ENCODE peak calls at places on chromosomes 11 and 22, in nine cellular contexts. U, S, C, X, Y, I, D, T and F are unnamed samples.

GRCh38 chr11:19673924-19674390 is 38.7 kb upstream of the NAV2 start:
- DNase-seq in S (peak), D (no peak), X (peak), T (peak), U (peak), C (peak), I (peak), Y (peak), F (no peak)

GRCh38 chr11:111166655-111167054 is 78.9 kb upstream of the POU2AF2 start:
- DNase-seq in X (no peak), D (no peak), I (no peak), U (no peak), T (peak), C (no peak), S (no peak), Y (no peak), F (no peak)

GRCh38 chr11:17894929-17895658 is 117.8 kb downstream of the SERGEF start:
- DNase-seq in D (peak), T (peak), U (no peak), C (no peak), I (no peak), X (no peak), S (no peak), Y (no peak), F (no peak)

GRCh38 chr11:44632466-44633123 is 67.1 kb downstream of the CD82 start:
- DNase-seq in X (no peak), Y (peak), C (peak), S (peak), D (no peak), U (no peak), I (peak), T (peak), F (no peak)

GRCh38 chr11:96969251-96969650 is 579.4 kb downstream of the JRKL start:
- DNase-seq in D (no peak), C (no peak), I (no peak), X (no peak), T (peak), Y (no peak), U (no peak), S (no peak), F (no peak)

GRCh38 chr11:128929991-128930390 is 12.7 kb downstream of the TP53AIP1 start:
- DNase-seq in I (no peak), S (no peak), U (no peak), D (no peak), Y (no peak), X (peak), C (no peak), T (peak), F (no peak)

GRCh38 chr22:37663521-37664140 is 5.1 kb downstream of the PDXP start:
- DNase-seq in S (no peak), U (no peak), I (no peak), D (no peak), T (no peak), X (peak), Y (no peak), C (no peak), F (no peak)

GRCh38 chr11:122101625-122102291 is 14.3 kb downstream of the BLID start:
- DNase-seq in I (no peak), C (peak), S (peak), T (peak), U (peak), D (peak), Y (peak), X (peak), F (no peak)

GRCh38 chr22:29053048-29053702 is 8.5 kb downstream of the C22orf31 start:
- DNase-seq in D (no peak), C (no peak), X (no peak), T (no peak), Y (no peak), I (no peak), U (no peak), S (no peak), F (no peak)
- H3K4me3 ChIP-seq in D (no peak), C (no peak), X (no peak), T (no peak), Y (no peak), I (no peak), U (no peak), S (no peak), F (no peak)

DNA sequence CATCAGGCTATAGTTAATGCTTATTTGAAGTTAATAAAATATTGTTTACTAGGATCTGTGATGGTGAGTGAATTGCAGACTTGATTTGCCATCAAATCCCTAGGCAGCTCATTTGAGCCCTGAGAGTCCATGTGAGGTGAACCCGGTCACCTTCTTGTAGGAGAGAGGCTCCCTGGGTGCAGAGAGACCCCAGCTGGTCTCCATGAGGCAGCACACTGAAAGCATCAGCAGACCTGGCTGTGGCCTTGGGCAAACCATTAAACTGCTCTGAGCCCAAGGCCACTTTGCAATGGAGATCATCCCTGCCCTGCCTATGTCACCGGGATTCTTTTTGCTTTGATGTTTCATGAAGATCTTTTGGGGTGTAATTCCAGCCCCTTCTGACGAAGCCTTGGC is 125.2 kb downstream of the MICAL2 start:
- DNase-seq in Y (no peak), S (no peak), X (no peak), C (no peak), T (peak), U (no peak), D (no peak), I (no peak), F (no peak)
- TF ChIP-seq CTCF in Y (no peak), S (no peak), X (peak), C (no peak), T (no peak), U (peak), D (no peak), I (no peak), F (no peak)

GRCh38 chr11:14499178-14499559 is 442 bp downstream of the COPB1 start:
- DNase-seq in U (no peak), S (peak), I (no peak), Y (no peak), T (peak), D (peak), C (peak), X (peak), F (no peak)
- H3K4me3 ChIP-seq in U (peak), S (peak), I (peak), Y (peak), T (peak), D (peak), C (peak), X (peak), F (peak)

GRCh38 chr11:16881074-16881709 is 133.0 kb downstream of the PLEKHA7 start:
- DNase-seq in Y (peak), X (peak), I (peak), S (peak), D (no peak), T (peak), U (peak), C (no peak), F (no peak)

GRCh38 chr11:16881766-16882165 is 132.4 kb downstream of the PLEKHA7 start:
- DNase-seq in C (no peak), Y (no peak), T (no peak), X (no peak), D (no peak), U (no peak), I (no peak), S (no peak), F (no peak)

GRCh38 chr11:16879690-16880089 is 134.5 kb downstream of the PLEKHA7 start:
- DNase-seq in Y (no peak), U (no peak), C (no peak), T (no peak), X (no peak), S (no peak), I (no peak), D (no peak), F (no peak)

GRCh38 chr11:16880184-16880583 is 134.0 kb downstream of the PLEKHA7 start:
- DNase-seq in I (no peak), S (no peak), D (no peak), U (no peak), X (no peak), Y (no peak), T (no peak), C (no peak), F (no peak)

DNA sequence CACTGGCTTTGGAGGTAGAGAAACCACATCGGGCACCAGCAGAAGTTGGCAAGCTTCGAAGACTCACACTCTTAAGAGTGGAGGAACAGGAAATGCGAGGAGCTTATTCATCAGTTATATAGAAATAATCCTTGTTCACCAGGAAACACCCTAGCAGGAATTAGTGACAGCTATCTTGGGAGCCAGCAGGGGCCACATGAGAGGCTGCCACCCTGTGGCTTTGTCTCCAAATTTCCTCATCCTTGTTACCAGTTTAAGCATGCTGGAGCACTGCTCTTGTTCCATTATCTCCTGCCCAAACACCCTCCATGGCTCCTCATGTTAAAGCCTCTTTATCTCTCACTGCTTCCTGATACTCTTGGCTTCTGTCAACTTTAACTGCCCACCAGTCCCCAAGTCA is 131.0 kb downstream of the PLEKHA7 start:
- DNase-seq in X (no peak), T (no peak), I (no peak), Y (no peak), C (peak), U (no peak), D (no peak), S (peak), F (no peak)
- TF ChIP-seq CTCF in X (no peak), T (no peak), I (peak), Y (no peak), C (no peak), U (no peak), D (peak), S (peak), F (no peak)

GRCh38 chr11:116709970-116710369 is 62.8 kb downstream of the BUD13 start:
- DNase-seq in T (no peak), S (no peak), U (no peak), C (no peak), D (no peak), Y (no peak), I (no peak), X (no peak), F (no peak)
- H3K4me3 ChIP-seq in T (no peak), S (no peak), U (no peak), C (no peak), D (no peak), Y (no peak), I (no peak), X (no peak), F (no peak)